ENCODE peak calls at places on chromosomes 5 and 9, in seven cellular contexts. O, I, X, V, E, H and W are unnamed samples.

GRCh38 chr9:114930063-114930812 is at the start of gene TNFSF8:
- DNase-seq in I (no peak), H (no peak), E (no peak), V (no peak), O (no peak), X (peak), W (no peak)

GRCh38 chr5:71533614-71534013 is 53.5 kb upstream of the MCCC2 start:
- DNase-seq in V (no peak), E (peak), H (peak), X (no peak), I (peak), O (peak), W (no peak)

GRCh38 chr5:167835146-167835545 is 456.3 kb upstream of the WWC1 start:
- DNase-seq in X (no peak), I (no peak), E (no peak), H (peak), V (no peak), O (no peak), W (no peak)

GRCh38 chr9:93071464-93071863 is 13.0 kb downstream of the SUSD3 start:
- DNase-seq in I (peak), E (peak), H (peak), O (peak), V (no peak), X (no peak), W (no peak)

GRCh38 chr9:134775552-134775951 is 105.1 kb upstream of the FCN2 start:
- DNase-seq in O (peak), V (no peak), E (peak), H (no peak), X (no peak), I (peak), W (peak)

GRCh38 chr5:177473461-177473991 is at the start of gene DBN1:
- DNase-seq in H (no peak), O (peak), E (peak), I (peak), X (no peak), V (no peak), W (no peak)

GRCh38 chr5:123561230-123561629 is 49.3 kb downstream of the CSNK1G3 start:
- DNase-seq in V (no peak), X (no peak), I (no peak), O (no peak), H (no peak), E (no peak), W (no peak)

GRCh38 chr9:123725389-123725788 is 204.5 kb downstream of the DENND1A start:
- DNase-seq in V (no peak), E (peak), H (no peak), O (peak), I (no peak), X (peak), W (peak)

GRCh38 chr5:136766456-136766855 is 401.1 kb upstream of the TRPC7 start:
- DNase-seq in E (peak), V (no peak), X (no peak), I (peak), H (peak), O (no peak), W (no peak)

GRCh38 chr5:178327931-178328711 is 95.5 kb upstream of the PHYKPL start:
- DNase-seq in V (no peak), X (no peak), E (no peak), O (no peak), H (no peak), I (no peak), W (no peak)

GRCh38 chr9:121121582-121122087 is 46.9 kb downstream of the CNTRL start:
- DNase-seq in O (peak), H (peak), X (peak), I (peak), E (peak), V (peak), W (peak)
- TF ChIP-seq CTCF in O (peak), H (peak), X (peak), I (no peak), E (peak), V (no peak), W (peak)

DNA sequence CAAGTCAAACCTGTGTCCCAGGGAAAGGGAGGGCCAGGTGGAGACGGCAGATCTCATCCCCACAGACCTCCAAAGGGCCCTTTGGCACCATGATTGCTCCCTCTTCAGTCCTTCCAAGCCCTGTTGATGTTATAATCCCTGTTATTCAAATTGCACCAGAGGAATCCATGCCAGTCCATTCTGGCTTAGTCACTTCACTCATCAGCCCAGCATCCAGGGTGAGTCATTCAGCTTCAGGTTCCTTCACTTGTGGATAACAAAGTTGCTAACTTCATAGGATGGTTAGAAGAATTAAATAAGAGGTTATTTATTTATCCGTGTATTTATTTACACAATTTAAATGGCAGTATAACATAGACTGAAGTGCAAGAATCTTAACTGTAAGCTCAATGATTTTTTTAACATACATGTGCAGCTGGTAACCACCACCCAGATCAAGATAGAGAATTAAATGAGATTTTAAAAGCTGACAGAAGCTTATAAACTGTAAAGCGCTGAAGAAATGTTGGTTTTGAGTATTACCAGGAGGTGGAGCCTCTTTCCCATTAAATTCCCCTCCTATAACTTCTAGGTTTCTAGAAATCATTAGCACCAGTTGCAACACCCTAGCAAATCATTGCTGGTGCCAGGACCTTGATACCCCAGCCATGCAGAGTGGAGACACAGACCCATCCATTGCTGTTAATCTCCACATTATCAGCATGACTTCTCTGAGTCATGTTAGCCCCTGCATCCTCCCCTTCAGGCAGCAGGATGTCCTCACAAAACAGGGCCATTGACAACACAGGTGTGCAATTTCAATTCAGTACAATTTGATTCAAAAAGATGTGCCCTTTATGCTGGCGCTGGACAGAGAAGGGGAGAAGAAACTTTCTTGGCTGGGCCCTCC is 77.4 kb downstream of the SEC61B start:
- DNase-seq in E (peak), V (no peak), X (no peak), I (peak), H (peak), O (peak), W (peak)
- TF ChIP-seq CTCF in E (peak), V (no peak), X (peak), I (peak), H (peak), O (peak), W (peak)

GRCh38 chr5:66168226-66168625 is 24.1 kb downstream of the SREK1 start:
- DNase-seq in V (no peak), X (no peak), E (no peak), H (no peak), I (no peak), O (no peak), W (no peak)

GRCh38 chr5:66169534-66169933 is 25.4 kb downstream of the SREK1 start:
- DNase-seq in I (peak), O (no peak), V (no peak), E (no peak), X (no peak), H (no peak), W (no peak)

GRCh38 chr5:66174338-66174737 is 30.2 kb downstream of the SREK1 start:
- DNase-seq in E (peak), V (no peak), H (peak), O (peak), X (no peak), I (peak), W (peak)

GRCh38 chr5:66170196-66170919 is 26.3 kb downstream of the SREK1 start:
- DNase-seq in O (no peak), X (no peak), H (peak), E (peak), V (no peak), I (no peak), W (no peak)

GRCh38 chr5:66171349-66172344 is 27.5 kb downstream of the SREK1 start:
- DNase-seq in V (no peak), H (peak), I (peak), E (peak), O (peak), X (no peak), W (peak)
- TF ChIP-seq CTCF in V (peak), H (peak), I (peak), E (peak), O (peak), X (peak), W (peak)

GRCh38 chr5:3284506-3284905 is 311.1 kb upstream of the IRX1 start:
- DNase-seq in E (no peak), H (no peak), X (no peak), I (no peak), O (no peak), V (no peak), W (no peak)

GRCh38 chr5:3285621-3286020 is 310.0 kb upstream of the IRX1 start:
- DNase-seq in I (no peak), H (no peak), X (no peak), V (no peak), E (no peak), O (no peak), W (no peak)

GRCh38 chr5:3282841-3283240 is 312.8 kb upstream of the IRX1 start:
- DNase-seq in X (no peak), I (no peak), E (no peak), H (no peak), O (no peak), V (no peak), W (no peak)

GRCh38 chr5:3287516-3287915 is 308.1 kb upstream of the IRX1 start:
- DNase-seq in O (no peak), H (no peak), E (no peak), X (no peak), I (no peak), V (no peak), W (no peak)

DNA sequence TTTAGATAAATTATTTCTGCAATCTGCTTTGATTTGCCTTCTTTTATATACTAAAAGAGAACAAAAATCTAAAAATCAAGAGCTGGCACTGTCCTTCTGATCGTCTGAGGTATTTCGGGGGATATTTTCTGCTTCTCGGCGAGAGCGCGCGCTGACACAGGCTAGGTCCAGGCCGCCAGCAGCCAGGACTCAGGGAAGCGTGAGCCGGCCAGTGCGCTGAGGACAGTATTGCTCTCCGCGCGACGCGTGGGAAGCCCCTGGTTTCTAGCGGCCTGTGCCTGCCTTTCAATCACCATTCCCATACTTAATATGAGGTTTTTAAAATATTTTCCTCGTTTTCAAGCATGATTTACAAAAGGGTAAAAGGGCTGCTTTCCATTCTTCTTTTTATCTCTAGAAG is 307.3 kb upstream of the IRX1 start:
- DNase-seq in I (no peak), H (no peak), V (no peak), X (no peak), E (no peak), O (no peak), W (no peak)
- TF ChIP-seq CTCF in I (no peak), H (no peak), V (no peak), X (no peak), E (no peak), O (no peak), W (no peak)

GRCh38 chr9:69158471-69158870 is 15.6 kb upstream of the TJP2 start:
- DNase-seq in V (no peak), X (no peak), I (no peak), E (no peak), H (no peak), O (no peak), W (no peak)
- TF ChIP-seq CTCF in V (no peak), X (no peak), I (no peak), E (no peak), H (no peak), O (no peak), W (no peak)

DNA sequence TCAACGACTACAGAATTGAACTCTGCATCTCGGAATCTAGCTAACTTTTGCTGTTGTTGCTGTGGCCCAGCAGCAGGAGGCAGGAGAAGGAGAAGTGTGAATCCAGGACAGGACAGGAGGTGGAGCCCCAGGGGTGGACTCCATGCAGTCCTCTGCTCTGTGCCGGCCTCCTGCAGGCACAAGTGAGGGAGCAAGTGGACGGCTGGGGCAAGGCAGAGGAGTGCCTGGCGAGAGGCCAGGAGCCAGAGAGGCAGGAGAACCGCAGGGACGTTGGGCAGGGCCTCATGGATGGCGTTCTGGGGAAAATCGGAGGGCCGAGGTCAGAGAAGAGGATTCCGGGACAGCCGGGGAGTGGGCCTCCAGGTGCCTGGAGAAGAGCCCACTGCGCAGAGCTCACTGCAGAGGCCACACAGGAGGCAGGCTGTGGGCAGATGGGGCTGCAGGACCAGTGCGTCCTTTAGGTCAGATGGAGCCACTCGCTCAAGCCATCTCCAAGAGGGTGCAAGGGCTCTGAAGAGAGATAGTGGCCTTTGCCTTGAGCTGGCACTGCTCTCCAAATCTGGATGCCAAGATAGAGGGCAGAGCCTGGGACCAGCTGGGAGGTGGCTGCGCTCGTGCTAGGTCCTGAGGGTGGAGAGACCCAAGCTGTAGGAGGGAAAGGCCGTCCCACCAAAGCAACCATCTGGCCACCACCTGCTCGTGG is 214.0 kb downstream of the FANCC start:
- DNase-seq in V (no peak), O (no peak), I (no peak), X (no peak), E (peak), H (no peak), W (no peak)
- TF ChIP-seq CTCF in V (no peak), O (no peak), I (no peak), X (no peak), E (peak), H (peak), W (no peak)

DNA sequence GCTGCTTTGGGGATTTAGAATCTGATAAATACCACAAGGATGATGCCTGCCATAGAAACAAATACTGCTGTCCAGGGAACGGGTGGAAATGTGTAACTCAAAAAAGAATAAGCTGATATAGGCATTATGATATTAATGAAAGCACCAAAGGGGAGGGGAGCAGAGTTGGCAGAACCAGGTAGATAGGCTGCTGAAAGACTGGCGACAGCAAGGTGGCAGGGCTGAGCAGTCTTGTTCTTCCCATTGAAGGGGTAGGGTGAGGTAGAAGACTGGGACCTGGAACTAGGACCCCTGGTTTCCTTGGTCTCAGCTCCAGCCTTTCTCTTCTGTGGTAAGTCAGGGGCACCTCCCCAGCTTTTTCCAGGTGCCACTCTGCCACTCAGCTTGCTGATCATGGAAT is 31.4 kb upstream of the TMOD1 start:
- DNase-seq in V (no peak), I (peak), H (peak), E (no peak), X (no peak), O (no peak), W (no peak)
- TF ChIP-seq CTCF in V (no peak), I (peak), H (peak), E (no peak), X (no peak), O (no peak), W (no peak)

GRCh38 chr5:1511651-1512540 is 11.9 kb downstream of the LPCAT1 start:
- DNase-seq in V (peak), H (peak), I (peak), X (no peak), O (peak), E (peak), W (peak)
- TF ChIP-seq CTCF in V (no peak), H (peak), I (peak), X (no peak), O (peak), E (peak), W (peak)

DNA sequence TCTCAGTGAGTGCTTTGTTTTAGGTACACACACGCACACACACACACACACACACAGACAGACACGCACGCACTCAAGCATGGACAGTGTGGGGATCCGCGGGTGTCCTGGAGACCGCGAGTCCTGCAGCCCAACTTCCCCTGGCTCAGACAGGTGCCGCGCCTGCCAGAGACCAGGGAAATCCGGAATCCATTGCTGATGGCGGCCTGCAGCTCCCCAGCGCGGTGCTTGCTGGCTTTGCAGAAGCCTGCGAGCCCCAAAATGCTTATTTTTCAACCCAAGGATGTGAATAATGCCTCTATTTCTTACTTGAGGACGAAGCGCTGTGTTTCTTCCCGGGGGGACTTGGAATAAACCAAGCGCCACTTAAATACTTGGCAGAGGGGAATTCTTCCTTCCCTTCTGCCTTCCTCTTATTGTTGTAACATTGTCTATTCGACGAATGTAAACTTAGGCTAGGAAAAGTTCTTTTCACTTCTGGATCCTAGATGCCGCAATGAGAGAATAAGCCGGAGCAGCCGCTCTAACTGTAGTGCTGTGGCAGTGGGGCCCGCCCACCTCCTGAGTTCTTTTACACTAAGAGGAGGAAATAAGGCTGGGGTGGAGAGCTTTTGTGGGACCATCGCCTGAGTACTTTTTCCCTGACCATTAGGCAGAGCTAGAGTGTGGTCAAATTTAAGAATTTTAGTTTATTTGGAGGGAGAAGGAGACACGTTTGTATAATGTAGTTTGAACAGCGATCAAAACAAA is 804 bp downstream of the ITGA2 start:
- DNase-seq in O (peak), X (peak), V (no peak), I (peak), E (peak), H (peak), W (no peak)
- TF ChIP-seq CTCF in O (peak), X (peak), V (no peak), I (no peak), E (peak), H (peak), W (peak)